ENCODE peak calls at places on chromosomes 4 and X, in four cellular contexts. One of them, this sample, is unnamed.

GRCh38 chr4:4685810-4686209 is 144.0 kb upstream of the STX18 start:
- DNase-seq in PC-9: no peak
- DNase-seq in GM20000: no peak
- DNase-seq in mesendoderm: no peak
- DNase-seq in this sample: peak; percentile 86

GRCh38 chr4:80471701-80472100 is 136.2 kb downstream of the CFAP299 start:
- DNase-seq in mesendoderm: peak; percentile 42
- DNase-seq in PC-9: peak; percentile 47
- DNase-seq in GM20000: no peak
- DNase-seq in this sample: no peak

GRCh38 chrX:126855839-126856238 is 36.3 kb downstream of the PRR32 start:
- DNase-seq in GM20000: no peak
- DNase-seq in mesendoderm: no peak
- DNase-seq in PC-9: no peak
- DNase-seq in this sample: no peak

GRCh38 chrX:31168596-31168995 is 96.8 kb upstream of the FTHL17 start:
- DNase-seq in GM20000: peak; percentile 18
- DNase-seq in mesendoderm: no peak
- DNase-seq in PC-9: no peak
- DNase-seq in this sample: no peak

GRCh38 chrX:1534321-1535168 is 2.4 kb downstream of the P2RY8 start:
- DNase-seq in GM20000: peak; percentile 21
- DNase-seq in PC-9: no peak
- DNase-seq in mesendoderm: peak; percentile 16
- DNase-seq in this sample: no peak

GRCh38 chr4:61555789-61556188 is 355.7 kb downstream of the ADGRL3 start:
- DNase-seq in PC-9: peak; percentile 39
- DNase-seq in mesendoderm: peak; percentile 89
- DNase-seq in GM20000: no peak
- DNase-seq in this sample: no peak

GRCh38 chrX:9873952-9874351 is 87.7 kb downstream of the SHROOM2 start:
- DNase-seq in GM20000: peak; percentile 51
- DNase-seq in PC-9: peak; percentile 24
- DNase-seq in mesendoderm: peak; percentile 66
- DNase-seq in this sample: peak; percentile 52

GRCh38 chr4:176064539-176064938 is 1.1 kb upstream of the WDR17 start:
- DNase-seq in mesendoderm: no peak
- DNase-seq in PC-9: no peak
- DNase-seq in GM20000: no peak
- DNase-seq in this sample: no peak

GRCh38 chrX:80879143-80879542 is 69.5 kb upstream of the BRWD3 start:
- DNase-seq in GM20000: no peak
- DNase-seq in mesendoderm: no peak
- DNase-seq in PC-9: peak; percentile 1
- DNase-seq in this sample: peak; percentile 56

GRCh38 chrX:23896983-23897382 is 10.8 kb downstream of the APOO start:
- DNase-seq in mesendoderm: no peak
- DNase-seq in PC-9: no peak
- DNase-seq in GM20000: no peak
- DNase-seq in this sample: no peak

GRCh38 chr4:10101559-10102192 is 14.9 kb downstream of the WDR1 start:
- DNase-seq in mesendoderm: no peak
- DNase-seq in PC-9: no peak
- DNase-seq in GM20000: no peak
- DNase-seq in this sample: no peak

GRCh38 chrX:10755477-10756334 is 135.3 kb upstream of the MID1 start:
- DNase-seq in PC-9: peak; percentile 17
- DNase-seq in GM20000: no peak
- DNase-seq in mesendoderm: peak; percentile 95
- DNase-seq in this sample: peak; percentile 85

GRCh38 chr4:159946983-159947645 is 844.2 kb downstream of the RAPGEF2 start:
- DNase-seq in GM20000: peak; percentile 19
- DNase-seq in mesendoderm: peak; percentile 79
- DNase-seq in PC-9: no peak
- DNase-seq in this sample: peak; percentile 66

GRCh38 chr4:39614487-39615162 is 24.0 kb downstream of the SMIM14 start:
- DNase-seq in PC-9: no peak
- DNase-seq in mesendoderm: no peak
- DNase-seq in GM20000: no peak
- DNase-seq in this sample: no peak

GRCh38 chr4:152935661-152936445 is at the start of gene FHDC1:
- DNase-seq in PC-9: peak; percentile 89
- DNase-seq in mesendoderm: peak; percentile 93
- DNase-seq in GM20000: peak; percentile 62
- DNase-seq in this sample: peak; percentile 46

GRCh38 chr4:39256436-39256835 is 74.1 kb downstream of the WDR19 start:
- DNase-seq in mesendoderm: peak; percentile 36
- DNase-seq in PC-9: no peak
- DNase-seq in GM20000: no peak
- DNase-seq in this sample: no peak

GRCh38 chr4:74473155-74473811 is 28.3 kb downstream of the AREG start:
- DNase-seq in PC-9: peak; percentile 28
- DNase-seq in mesendoderm: peak; percentile 21
- DNase-seq in GM20000: no peak
- DNase-seq in this sample: peak; percentile 2

GRCh38 chr4:185115827-185116232 is 27.2 kb upstream of the SLC25A4 start:
- DNase-seq in GM20000: no peak
- DNase-seq in mesendoderm: peak; percentile 99
- DNase-seq in PC-9: no peak
- DNase-seq in this sample: peak; percentile 94

GRCh38 chr4:73485596-73485995 is 4.1 kb downstream of the AFM start:
- DNase-seq in PC-9: no peak
- DNase-seq in GM20000: no peak
- DNase-seq in mesendoderm: no peak
- DNase-seq in this sample: no peak

GRCh38 chr4:102438396-102438795 is 62.8 kb upstream of the NFKB1 start:
- DNase-seq in mesendoderm: no peak
- DNase-seq in PC-9: no peak
- DNase-seq in GM20000: no peak
- DNase-seq in this sample: peak; percentile 55

GRCh38 chrX:154436597-154437397 is at the start of gene GDI1:
- DNase-seq in PC-9: peak; percentile 61
- DNase-seq in mesendoderm: peak; percentile 60
- DNase-seq in GM20000: peak; percentile 90
- DNase-seq in this sample: peak; percentile 57

GRCh38 chr4:184719407-184719806 is 14.5 kb downstream of the CENPU start:
- DNase-seq in mesendoderm: no peak
- DNase-seq in GM20000: no peak
- DNase-seq in PC-9: no peak
- DNase-seq in this sample: no peak

GRCh38 chr4:16685536-16685935 is 212.9 kb downstream of the LDB2 start:
- DNase-seq in GM20000: no peak
- DNase-seq in PC-9: no peak
- DNase-seq in mesendoderm: no peak
- DNase-seq in this sample: no peak

GRCh38 chr4:26330186-26330787 is 9.5 kb downstream of the RBPJ start:
- DNase-seq in GM20000: peak; percentile 42
- DNase-seq in PC-9: no peak
- DNase-seq in mesendoderm: peak; percentile 77
- DNase-seq in this sample: peak; percentile 30

This sample was measured in SJCRH30.